ENCODE peak calls at places on chromosomes 13 and 19, in eight cellular contexts. L is stomach, V is K562, Y is transverse colon, D is HL-60, S is HCT116, G is breast epithelium, T is esophagus muscularis mucosa. W is an unnamed sample.
A peak's percentile ranks its signal among the peaks of the same experiment; 100 is the strongest.

GRCh38 chr13:39684531-39685137 is 29.2 kb downstream of the COG6 start:
- DNase-seq in D (no peak), V (no peak), S (peak; percentile 15), G (no peak), T (no peak), L (no peak), Y (no peak), W (peak; percentile 10)

GRCh38 chr13:48029859-48030258 is 7.7 kb upstream of the NUDT15 start:
- DNase-seq in L (no peak), V (no peak), D (no peak), T (no peak), G (no peak), S (no peak), Y (no peak), W (no peak)

GRCh38 chr19:52216401-52216800 is 26.5 kb downstream of the PPP2R1A start:
- DNase-seq in D (no peak), S (no peak), V (no peak), Y (no peak), G (no peak), T (no peak), L (no peak), W (no peak)

GRCh38 chr19:50639121-50640112 is at the start of gene SYT3:
- DNase-seq in G (no peak), V (peak; percentile 95), Y (peak; percentile 20), L (peak; percentile 48), T (no peak), S (no peak), D (no peak), W (peak; percentile 56)

GRCh38 chr19:55675661-55676354 is 782 bp downstream of the EPN1 start:
- DNase-seq in L (no peak), V (no peak), T (no peak), Y (no peak), S (no peak), G (no peak), D (no peak), W (no peak)

GRCh38 chr13:83312194-83312593 is 570.1 kb downstream of the SLITRK1 start:
- DNase-seq in G (no peak), Y (no peak), V (no peak), T (no peak), L (no peak), D (no peak), S (no peak), W (no peak)

GRCh38 chr13:29484236-29484635 is 111.3 kb downstream of the SLC7A1 start:
- DNase-seq in T (no peak), Y (no peak), V (no peak), L (no peak), D (no peak), S (no peak), G (no peak), W (no peak)

GRCh38 chr13:40080676-40081075 is 425.2 kb downstream of the COG6 start:
- DNase-seq in D (no peak), T (no peak), S (no peak), V (no peak), G (no peak), L (no peak), Y (no peak), W (no peak)

GRCh38 chr19:46748325-46749109 is 2.3 kb upstream of the STRN4 start:
- DNase-seq in L (peak; percentile 69), S (no peak), D (peak; percentile 72), T (no peak), G (no peak), V (peak; percentile 53), Y (peak; percentile 72), W (peak; percentile 56)

GRCh38 chr19:2607712-2608601 is 94.5 kb downstream of the GNG7 start:
- DNase-seq in Y (peak; percentile 53), T (no peak), V (no peak), S (no peak), L (no peak), D (no peak), G (no peak), W (peak; percentile 81)

GRCh38 chr19:53357821-53358581 is 7.5 kb upstream of the ZNF525 start:
- DNase-seq in G (no peak), T (no peak), S (no peak), L (no peak), Y (no peak), V (peak; percentile 61), D (no peak), W (peak; percentile 82)

GRCh38 chr13:112838038-112838965 is 130.7 kb upstream of the MCF2L start:
- DNase-seq in S (no peak), V (no peak), L (no peak), Y (no peak), D (no peak), T (no peak), G (no peak), W (no peak)

GRCh38 chr19:29671393-29672076 is 6.3 kb downstream of the PLEKHF1 start:
- DNase-seq in S (no peak), T (no peak), L (peak; percentile 60), G (peak; percentile 74), V (peak; percentile 62), D (peak; percentile 18), Y (peak; percentile 72), W (peak; percentile 72)

GRCh38 chr19:48381178-48381950 is 10.0 kb downstream of the KDELR1 start:
- DNase-seq in V (no peak), D (no peak), G (no peak), T (no peak), Y (no peak), S (no peak), L (no peak), W (no peak)

GRCh38 chr13:75704194-75704941 is 68.2 kb downstream of the LMO7 start:
- DNase-seq in V (no peak), L (no peak), T (no peak), D (no peak), S (no peak), Y (no peak), G (no peak), W (no peak)

GRCh38 chr19:16078311-16078758 is 2.0 kb downstream of the TPM4 start:
- DNase-seq in T (peak; percentile 91), Y (peak; percentile 45), S (no peak), V (no peak), L (no peak), G (peak; percentile 50), D (no peak), W (no peak)

GRCh38 chr19:3665681-3666544 is 34.4 kb downstream of the PIP5K1C start:
- DNase-seq in D (peak; percentile 51), Y (peak; percentile 70), V (peak; percentile 87), L (peak; percentile 69), G (peak; percentile 77), T (no peak), S (no peak), W (peak; percentile 58)

GRCh38 chr13:101917475-101917810 is 465.0 kb downstream of the ITGBL1 start:
- DNase-seq in V (no peak), L (no peak), G (no peak), S (no peak), Y (no peak), D (no peak), T (no peak), W (peak; percentile 45)

GRCh38 chr19:37468961-37469777 is at the start of gene ZNF570:
- DNase-seq in T (peak; percentile 97), S (no peak), L (peak; percentile 89), D (peak; percentile 91), V (no peak), G (peak; percentile 84), Y (peak; percentile 91), W (peak; percentile 95)
- TF ChIP-seq POLR2AphosphoS5 in T (peak; percentile 85), S (no peak), L (peak; percentile 66), D (peak; percentile 29), V (no peak), G (peak; percentile 77), Y (peak; percentile 75), W (peak; percentile 58)

DNA sequence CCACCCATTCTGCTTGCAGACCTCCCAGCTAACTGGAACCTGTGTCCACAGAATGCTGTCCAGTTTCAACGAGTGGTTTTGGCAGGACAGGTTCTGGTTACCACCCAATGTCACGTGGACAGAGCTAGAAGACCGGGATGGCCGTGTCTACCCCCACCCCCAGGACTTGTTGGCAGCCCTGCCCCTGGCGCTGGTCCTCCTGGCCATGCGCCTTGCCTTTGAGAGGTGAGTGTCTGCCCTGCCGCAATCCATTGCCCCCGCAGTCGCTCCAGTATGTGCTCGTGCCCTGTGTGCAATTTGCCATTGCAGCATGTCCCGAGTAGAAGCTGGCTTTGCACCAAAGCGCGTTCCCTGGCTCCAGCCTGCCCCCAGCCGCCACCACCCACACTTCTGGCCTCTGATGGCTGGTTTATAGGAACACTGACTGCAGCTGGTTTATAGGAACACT is 41.9 kb downstream of the CERS4 start:
- DNase-seq in T (peak; percentile 92), L (peak; percentile 91), S (no peak), Y (peak; percentile 44), G (peak; percentile 81), V (no peak), D (no peak), W (peak; percentile 92)
- H3K27ac ChIP-seq in T (peak overlapping the region; percentile 40), L (peak overlapping the region; percentile 12), S (no peak overlapping the region), Y (peak overlapping the region; percentile 49), G (peak overlapping the region; percentile 54), V (no peak overlapping the region), D (no peak overlapping the region), W (peak overlapping the region; percentile 48)

DNA sequence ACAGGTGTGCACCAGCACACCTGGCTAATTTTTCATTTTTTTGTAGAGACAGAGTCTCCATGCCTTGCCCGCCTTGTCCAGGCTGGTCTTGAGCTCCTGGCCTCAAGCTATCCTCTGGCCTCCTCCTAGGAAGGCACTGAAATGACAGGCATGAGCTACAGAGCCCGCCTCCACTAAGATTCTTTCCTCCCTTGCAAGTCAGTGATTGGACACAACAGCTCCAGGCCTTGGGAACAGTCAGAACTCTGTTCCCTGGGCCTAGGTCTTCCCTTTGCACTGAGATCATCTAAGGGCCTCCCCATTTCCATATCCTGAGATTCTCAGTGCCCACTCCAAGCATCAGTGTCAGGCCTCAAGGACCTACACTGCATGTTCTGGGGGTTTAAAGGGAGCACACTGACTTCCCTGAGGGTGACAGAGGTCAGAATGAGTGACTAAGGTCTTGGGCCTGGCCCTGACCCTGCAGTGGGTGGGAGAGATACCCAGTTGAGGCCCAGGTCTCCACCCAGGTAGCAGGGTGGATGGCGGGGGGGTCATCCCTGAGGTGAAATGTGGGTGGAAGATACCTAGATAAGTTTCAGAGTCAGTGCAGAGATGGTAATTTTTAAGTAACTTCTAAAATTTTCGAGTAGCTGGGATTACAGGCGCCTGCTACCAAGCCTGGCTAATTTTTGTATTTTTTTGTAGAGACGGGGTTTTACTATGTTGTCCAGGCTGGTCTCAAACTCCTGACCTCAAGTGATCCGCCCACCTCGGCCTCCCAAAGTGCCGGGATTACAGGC is 17.3 kb upstream of the ERCC1 start:
- DNase-seq in S (no peak), G (no peak), D (no peak), L (no peak), V (peak; percentile 53), T (no peak), Y (no peak), W (no peak)
- TF ChIP-seq POLR2AphosphoS5 in S (no peak), G (no peak), D (no peak), L (no peak), V (no peak), T (no peak), Y (no peak), W (no peak)

DNA sequence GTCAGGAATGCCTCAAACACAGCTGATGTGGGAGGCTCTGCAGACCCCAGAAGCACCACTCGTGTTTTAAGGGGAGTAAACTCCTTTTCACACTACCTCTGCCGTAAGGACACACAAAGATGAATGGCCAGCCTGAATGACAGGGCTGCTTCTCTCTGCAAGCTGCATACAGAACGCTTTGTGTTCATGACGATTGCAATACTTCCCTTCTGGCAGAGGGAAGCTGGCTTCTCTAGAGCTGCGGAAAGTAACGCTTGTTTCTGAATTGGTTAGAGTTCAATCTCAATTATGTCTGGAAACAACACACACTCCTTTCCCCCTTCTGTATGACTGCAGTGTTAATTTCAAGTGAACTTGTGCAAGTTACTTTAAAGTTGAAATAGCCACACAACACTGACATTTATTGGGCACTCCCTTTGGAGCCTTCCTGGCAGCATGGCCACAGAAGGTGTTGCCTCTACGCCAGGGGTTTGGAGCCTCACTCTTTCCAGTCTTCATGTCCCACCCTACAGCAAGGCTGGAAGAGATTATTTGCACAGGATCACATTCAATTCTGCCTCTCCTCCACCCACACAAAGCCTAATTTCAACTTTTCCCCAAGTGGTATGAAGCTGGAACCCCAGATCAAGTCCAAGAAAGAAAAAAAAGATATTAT is 242.6 kb downstream of the NDFIP2 start:
- DNase-seq in G (no peak), T (no peak), Y (no peak), V (no peak), S (no peak), D (peak; percentile 55), L (no peak), W (no peak)
- H3K27ac ChIP-seq in G (no peak overlapping the region), T (no peak overlapping the region), Y (peak overlapping the region; percentile 71), V (no peak overlapping the region), S (no peak overlapping the region), D (no peak overlapping the region), L (no peak overlapping the region), W (no peak overlapping the region)